ENCODE peak calls at places on chromosomes 12 and 14, in six cellular contexts. W is A673, B is AG04450, I is stomach, L is MM.1S, V is neuronal stem cell. R is an unnamed sample.

GRCh38 chr12:102957339-102958050 is at the start of gene ASCL1:
- DNase-seq in W (peak; percentile 18), B (no peak), I (no peak), L (peak; percentile 34), V (no peak), R (peak; percentile 31)

GRCh38 chr14:61950340-61950739 is 188.1 kb downstream of the SNAPC1 start:
- DNase-seq in W (no peak), B (no peak), I (no peak), L (no peak), V (no peak), R (no peak)

GRCh38 chr12:119180380-119181040 is 1.8 kb downstream of the HSPB8 start:
- DNase-seq in W (no peak), B (no peak), I (peak; percentile 31), L (no peak), V (no peak), R (peak; percentile 76)

GRCh38 chr14:68135566-68135965 is 316.0 kb downstream of the RAD51B start:
- DNase-seq in W (no peak), B (no peak), I (no peak), L (no peak), V (no peak), R (no peak)

GRCh38 chr12:6539276-6540134 is 5.2 kb downstream of the GAPDH start:
- DNase-seq in W (no peak), B (no peak), I (no peak), L (no peak), V (no peak), R (no peak)

GRCh38 chr12:6342140-6342889 is 439 bp upstream of the TNFRSF1A start:
- DNase-seq in W (no peak), B (no peak), I (no peak), L (no peak), V (no peak), R (no peak)

GRCh38 chr12:101594700-101595099 is at the start of gene MYBPC1:
- DNase-seq in W (no peak), B (no peak), I (no peak), L (no peak), V (no peak), R (no peak)

GRCh38 chr12:67434653-67435375 is 165.7 kb downstream of the CAND1 start:
- DNase-seq in W (no peak), B (peak; percentile 93), I (no peak), L (no peak), V (no peak), R (peak; percentile 75)

GRCh38 chr12:65427646-65428045 is 149.2 kb downstream of the MSRB3 start:
- DNase-seq in W (no peak), B (no peak), I (no peak), L (no peak), V (no peak), R (no peak)

GRCh38 chr14:53942970-53943750 is 13.5 kb downstream of the BMP4 start:
- DNase-seq in W (no peak), B (no peak), I (no peak), L (no peak), V (no peak), R (no peak)

GRCh38 chr12:55039761-55040160 is 20.0 kb downstream of the NEUROD4 start:
- DNase-seq in W (no peak), B (no peak), I (no peak), L (no peak), V (peak; percentile 37), R (no peak)

GRCh38 chr12:43648636-43649035 is 96.6 kb upstream of the ADAMTS20 start:
- DNase-seq in W (no peak), B (no peak), I (no peak), L (no peak), V (no peak), R (no peak)

GRCh38 chr14:77645520-77646230 is 29.2 kb upstream of the SPTLC2 start:
- DNase-seq in W (no peak), B (no peak), I (no peak), L (no peak), V (no peak), R (no peak)

GRCh38 chr14:56247495-56248087 is 129.4 kb downstream of the PELI2 start:
- DNase-seq in W (no peak), B (no peak), I (no peak), L (no peak), V (no peak), R (no peak)

GRCh38 chr14:68593806-68594536 is 198.9 kb downstream of the ZFP36L1 start:
- DNase-seq in W (no peak), B (no peak), I (no peak), L (no peak), V (no peak), R (no peak)

GRCh38 chr14:81281317-81281716 is 60.6 kb upstream of the GTF2A1 start:
- DNase-seq in W (no peak), B (no peak), I (no peak), L (no peak), V (no peak), R (no peak)

GRCh38 chr12:57242329-57242690 is 8.7 kb downstream of the STAC3 start:
- DNase-seq in W (no peak), B (no peak), I (peak; percentile 58), L (no peak), V (no peak), R (no peak)

GRCh38 chr12:124756730-124757129 is 106.9 kb downstream of the SCARB1 start:
- DNase-seq in W (no peak), B (no peak), I (no peak), L (no peak), V (no peak), R (no peak)

GRCh38 chr12:16165506-16165905 is 112.0 kb downstream of the SLC15A5 start:
- DNase-seq in W (peak; percentile 82), B (peak; percentile 2), I (peak; percentile 36), L (peak; percentile 35), V (peak; percentile 54), R (peak; percentile 42)

GRCh38 chr12:93043192-93043876 is 114.2 kb upstream of the EEA1 start:
- DNase-seq in W (no peak), B (no peak), I (no peak), L (no peak), V (no peak), R (no peak)

GRCh38 chr12:20423557-20423956 is 55.2 kb downstream of the PDE3A start:
- DNase-seq in W (no peak), B (no peak), I (no peak), L (no peak), V (no peak), R (no peak)

GRCh38 chr12:106080111-106080732 is 58.5 kb downstream of the NUAK1 start:
- DNase-seq in W (no peak), B (no peak), I (no peak), L (no peak), V (peak; percentile 56), R (peak; percentile 43)

GRCh38 chr12:117882603-117883184 is 86.1 kb downstream of the KSR2 start:
- DNase-seq in W (no peak), B (no peak), I (no peak), L (no peak), V (no peak), R (no peak)

GRCh38 chr12:98002887-98003493 is 512.4 kb upstream of the TMPO start:
- DNase-seq in W (peak; percentile 81), B (no peak), I (peak; percentile 33), L (peak; percentile 72), V (peak; percentile 59), R (peak; percentile 14)

GRCh38 chr12:47079365-47079893 is at the start of gene PCED1B:
- DNase-seq in W (peak; percentile 82), B (no peak), I (peak; percentile 70), L (peak; percentile 69), V (peak; percentile 42), R (peak; percentile 72)

GRCh38 chr12:38956337-38956736 is 50.9 kb upstream of the CPNE8 start:
- DNase-seq in W (no peak), B (no peak), I (no peak), L (no peak), V (no peak), R (no peak)

GRCh38 chr14:36514278-36515104 is 5.5 kb downstream of the NKX2-1 start:
- DNase-seq in W (no peak), B (no peak), I (no peak), L (no peak), V (no peak), R (no peak)
- H3K27me3 ChIP-seq in W (peaks cover 100% of the 10 kb centered on the region), B (peaks cover 80% of the 10 kb centered on the region), I (peaks cover 98% of the 10 kb centered on the region), L (no peaks in the 10 kb centered on the region), V (peaks cover 100% of the 10 kb centered on the region), R (peaks cover 12% of the 10 kb centered on the region)

GRCh38 chr14:52068741-52069616 is at the start of gene NID2:
- DNase-seq in W (peak; percentile 96), B (peak; percentile 93), I (peak; percentile 51), L (no peak), V (peak; percentile 89), R (peak; percentile 75)
- H3K4me3 ChIP-seq in W (peak within 1 kb of the TSS; percentile 65), B (peak within 1 kb of the TSS; percentile 99), I (peak within 1 kb of the TSS; percentile 63), L (peak within 1 kb of the TSS; percentile 57), V (peak within 1 kb of the TSS; percentile 72), R (peak within 1 kb of the TSS; percentile 52)

GRCh38 chr14:26444745-26445144 is 153.1 kb downstream of the NOVA1 start:
- DNase-seq in W (peak; percentile 28), B (no peak), I (no peak), L (peak; percentile 13), V (peak; percentile 55), R (no peak)
- H3K9me3 ChIP-seq in W (no peaks in the 10 kb centered on the region), B (peaks cover 4% of the 10 kb centered on the region), I (no peaks in the 10 kb centered on the region), L (no peaks in the 10 kb centered on the region), V (no peaks in the 10 kb centered on the region), R (no peaks in the 10 kb centered on the region)

GRCh38 chr12:34339922-34340321 is 317.6 kb downstream of the ALG10 start:
- DNase-seq in W (no peak), B (no peak), I (no peak), L (no peak), V (no peak), R (no peak)

GRCh38 chr12:34338751-34339150 is 316.5 kb downstream of the ALG10 start:
- DNase-seq in W (no peak), B (no peak), I (no peak), L (no peak), V (no peak), R (no peak)

GRCh38 chr12:34342048-34342447 is 319.8 kb downstream of the ALG10 start:
- DNase-seq in W (no peak), B (no peak), I (no peak), L (no peak), V (no peak), R (no peak)

GRCh38 chr12:34341362-34341733 is 319.1 kb downstream of the ALG10 start:
- DNase-seq in W (no peak), B (no peak), I (no peak), L (no peak), V (no peak), R (no peak)

DNA sequence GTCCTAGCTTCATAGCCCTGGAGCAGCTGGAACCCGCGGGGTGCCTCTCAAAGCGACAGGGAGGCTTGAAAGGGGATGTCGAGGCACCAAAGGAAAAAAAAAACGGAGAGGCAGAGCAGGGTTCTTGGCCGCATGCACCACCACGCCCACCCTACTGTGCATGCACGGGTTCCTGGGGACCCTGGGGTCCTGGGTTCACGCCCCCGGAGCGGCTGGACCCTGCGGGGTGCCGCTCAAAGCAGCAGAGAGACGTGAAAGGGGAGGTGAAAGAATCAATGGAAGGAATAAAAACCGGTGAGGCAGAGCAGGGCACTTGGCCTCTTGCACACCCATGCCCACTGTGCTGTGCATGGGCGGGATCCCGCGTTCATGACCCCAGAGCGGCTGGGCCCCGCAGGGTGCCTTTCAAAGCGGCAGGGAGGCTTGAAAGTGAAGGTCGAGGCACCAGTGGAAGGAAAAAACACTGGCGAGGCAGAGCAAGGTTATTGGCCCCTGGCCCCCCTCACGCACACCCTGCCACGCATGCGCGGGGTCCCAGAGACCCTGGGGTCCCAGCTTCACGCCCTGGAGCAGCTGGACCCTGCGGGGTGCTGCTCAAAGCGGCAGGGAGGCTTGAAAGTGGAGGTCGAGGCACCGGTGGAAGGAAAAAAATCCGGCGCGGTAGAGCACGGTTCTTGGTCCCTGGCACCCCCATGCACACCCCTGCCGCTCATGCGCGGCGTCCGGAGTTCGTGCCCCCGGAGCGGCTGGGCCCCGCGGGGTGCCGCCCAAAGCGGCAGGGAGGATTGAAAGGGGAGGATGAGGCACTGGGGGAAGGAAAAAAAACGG is 318.5 kb downstream of the ALG10 start:
- DNase-seq in W (no peak), B (no peak), I (no peak), L (no peak), V (no peak), R (peak; percentile 23)
- H3K27me3 ChIP-seq in W (no peaks in the 10 kb centered on the region), B (no peaks in the 10 kb centered on the region), I (peaks cover 70% of the 10 kb centered on the region), L (no peaks in the 10 kb centered on the region), V (no peaks in the 10 kb centered on the region), R (peaks cover 69% of the 10 kb centered on the region)

R was measured in MG63.